ENCODE peak calls at places on chromosomes 2 and 18, in five cellular contexts. V, R, I, T and J are unnamed samples.

GRCh38 chr18:9969247-9969646 is 55.4 kb downstream of the VAPA start:
- DNase-seq in V (no peak), R (no peak), I (no peak), T (no peak), J (no peak)

GRCh38 chr2:204012081-204012653 is 75.6 kb downstream of the ICOS start:
- DNase-seq in V (peak), R (peak), I (no peak), T (no peak), J (no peak)

GRCh38 chr2:158392683-158393082 is 63.9 kb downstream of the CCDC148 start:
- DNase-seq in V (no peak), R (no peak), I (no peak), T (no peak), J (no peak)

GRCh38 chr2:142946941-142947340 is 69.5 kb downstream of the KYNU start:
- DNase-seq in V (peak), R (no peak), I (no peak), T (no peak), J (no peak)

GRCh38 chr2:169476459-169476858 is 2.8 kb upstream of the BBS5 start:
- DNase-seq in V (peak), R (no peak), I (no peak), T (no peak), J (no peak)

GRCh38 chr2:129863350-129863749 is 116.1 kb upstream of the RAB6C start:
- DNase-seq in V (no peak), R (no peak), I (no peak), T (no peak), J (no peak)

GRCh38 chr2:241802421-241802749 is 6.6 kb upstream of the NEU4 start:
- DNase-seq in V (no peak), R (peak), I (no peak), T (no peak), J (no peak)

GRCh38 chr2:86253424-86253823 is 54.2 kb downstream of the MRPL35 start:
- DNase-seq in V (no peak), R (no peak), I (no peak), T (no peak), J (no peak)

GRCh38 chr2:109407401-109408335 is 206.1 kb downstream of the SEPTIN10 start:
- DNase-seq in V (peak), R (no peak), I (no peak), T (no peak), J (no peak)

GRCh38 chr2:25073914-25074313 is 32.0 kb downstream of the EFR3B start:
- DNase-seq in V (no peak), R (no peak), I (no peak), T (no peak), J (no peak)

GRCh38 chr2:150204449-150204848 is 283.0 kb downstream of the RND3 start:
- DNase-seq in V (peak), R (no peak), I (no peak), T (peak), J (peak)

GRCh38 chr2:26922638-26923466 is 47.6 kb upstream of the MAPRE3 start:
- DNase-seq in V (peak), R (peak), I (peak), T (peak), J (no peak)

GRCh38 chr2:85266424-85267041 is 61.3 kb downstream of the TGOLN2 start:
- DNase-seq in V (peak), R (peak), I (peak), T (peak), J (no peak)

GRCh38 chr2:19711470-19712372 is 190.1 kb downstream of the TTC32 start:
- DNase-seq in V (peak), R (peak), I (no peak), T (peak), J (peak)

GRCh38 chr2:191432121-191432520 is 186.9 kb downstream of the MYO1B start:
- DNase-seq in V (no peak), R (no peak), I (no peak), T (no peak), J (no peak)

GRCh38 chr18:48923746-48924580 is 26.8 kb downstream of the SMAD7 start:
- DNase-seq in V (peak), R (no peak), I (no peak), T (peak), J (no peak)

GRCh38 chr2:25400576-25401241 is 59.0 kb upstream of the DNMT3A start:
- DNase-seq in V (peak), R (no peak), I (no peak), T (no peak), J (no peak)

GRCh38 chr2:20291106-20291564 is 59.5 kb downstream of the PUM2 start:
- DNase-seq in V (peak), R (peak), I (peak), T (peak), J (peak)

GRCh38 chr2:117853873-117854272 is 39.4 kb downstream of the DDX18 start:
- DNase-seq in V (no peak), R (no peak), I (no peak), T (no peak), J (no peak)

GRCh38 chr2:205880048-205880447 is 197.7 kb downstream of the NRP2 start:
- DNase-seq in V (no peak), R (no peak), I (no peak), T (no peak), J (no peak)

GRCh38 chr2:15909736-15910135 is 30.6 kb upstream of the MYCN start:
- DNase-seq in V (no peak), R (no peak), I (no peak), T (no peak), J (no peak)

GRCh38 chr18:80232710-80233109 is 14.6 kb downstream of the PARD6G start:
- DNase-seq in V (no peak), R (no peak), I (no peak), T (no peak), J (no peak)

GRCh38 chr18:500230-500555 is 308 bp downstream of the COLEC12 start:
- DNase-seq in V (peak), R (no peak), I (no peak), T (no peak), J (no peak)

GRCh38 chr18:58135806-58136331 is 91.8 kb downstream of the NEDD4L start:
- DNase-seq in V (peak), R (peak), I (peak), T (peak), J (no peak)

GRCh38 chr2:30385327-30385726 is 61.7 kb upstream of the LCLAT1 start:
- DNase-seq in V (peak), R (no peak), I (peak), T (peak), J (no peak)

GRCh38 chr2:203808041-203808750 is 59.4 kb upstream of the CTLA4 start:
- DNase-seq in V (peak), R (no peak), I (no peak), T (peak), J (peak)

GRCh38 chr2:72028996-72029395 is 118.7 kb downstream of the CYP26B1 start:
- DNase-seq in V (no peak), R (no peak), I (peak), T (no peak), J (no peak)

GRCh38 chr18:79275992-79276391 is 119.7 kb upstream of the NFATC1 start:
- DNase-seq in V (peak), R (no peak), I (no peak), T (peak), J (no peak)

GRCh38 chr2:137168564-137168963 is 403.2 kb downstream of the THSD7B start:
- DNase-seq in V (peak), R (no peak), I (no peak), T (peak), J (no peak)

GRCh38 chr2:223228871-223229270 is 176.9 kb downstream of the KCNE4 start:
- DNase-seq in V (no peak), R (no peak), I (no peak), T (no peak), J (no peak)

GRCh38 chr2:234425923-234426603 is 70.8 kb downstream of the ARL4C start:
- DNase-seq in V (peak), R (peak), I (no peak), T (no peak), J (no peak)

GRCh38 chr2:202215179-202215578 is 23.2 kb downstream of the SUMO1 start:
- DNase-seq in V (no peak), R (no peak), I (no peak), T (peak), J (no peak)

GRCh38 chr18:35999925-36000324 is 27.4 kb downstream of the RMP24 start:
- DNase-seq in V (no peak), R (no peak), I (no peak), T (no peak), J (no peak)

GRCh38 chr18:35993013-35993412 is 20.5 kb downstream of the RMP24 start:
- DNase-seq in V (no peak), R (no peak), I (no peak), T (no peak), J (no peak)

GRCh38 chr18:35998967-35999366 is 26.5 kb downstream of the RMP24 start:
- DNase-seq in V (no peak), R (no peak), I (no peak), T (peak), J (no peak)
- TF ChIP-seq CTCF in V (peak), R (no peak), I (peak), T (peak), J (no peak)

DNA sequence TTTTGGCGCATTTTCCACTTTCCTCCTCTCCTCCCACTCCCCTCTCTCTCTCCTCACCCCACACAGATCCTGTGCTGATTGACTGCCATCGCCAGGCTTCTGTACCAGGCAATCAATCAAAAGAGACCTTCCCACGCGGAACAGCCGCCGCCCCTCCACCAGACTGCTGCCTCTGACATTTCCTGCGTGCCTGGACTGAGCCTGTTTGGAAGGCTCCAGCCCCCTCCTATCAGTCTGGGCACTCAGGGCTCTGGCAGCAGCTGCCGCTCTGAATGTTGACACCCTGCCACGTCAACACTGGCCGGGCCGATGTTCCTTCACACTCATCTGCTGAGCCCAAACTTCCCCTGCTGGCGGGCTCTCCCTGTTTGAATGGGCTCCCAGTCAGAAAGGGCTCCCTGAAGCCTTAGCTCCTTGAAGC is 467.7 kb downstream of the EPHA4 start:
- DNase-seq in V (peak), R (no peak), I (no peak), T (no peak), J (no peak)
- TF ChIP-seq CTCF in V (no peak), R (no peak), I (no peak), T (no peak), J (no peak)

DNA sequence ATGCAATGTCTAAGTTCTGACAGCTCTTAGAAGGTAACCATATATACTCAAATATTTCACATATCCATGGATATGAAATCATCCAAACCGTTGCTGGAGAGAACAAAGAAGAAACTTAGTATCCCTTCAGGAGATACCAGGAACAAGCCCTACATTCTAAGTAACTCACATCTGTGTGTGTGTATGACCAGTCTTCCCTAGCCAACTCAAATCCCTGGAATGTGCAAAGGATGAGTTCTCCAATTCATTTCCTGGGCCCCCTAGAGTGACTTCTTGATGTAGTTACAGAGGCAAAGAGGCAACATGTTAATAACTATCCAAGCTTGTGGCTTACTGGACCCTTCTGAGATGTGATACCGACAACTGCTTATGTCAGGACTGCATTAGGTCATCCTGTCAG is 20.1 kb downstream of the TPGS2 start:
- DNase-seq in V (peak), R (no peak), I (no peak), T (no peak), J (peak)
- TF ChIP-seq CTCF in V (no peak), R (no peak), I (no peak), T (no peak), J (no peak)

GRCh38 chr2:2183717-2184116 is 147.4 kb downstream of the MYT1L start:
- DNase-seq in V (no peak), R (no peak), I (no peak), T (no peak), J (no peak)

GRCh38 chr2:2183135-2183534 is 147.9 kb downstream of the MYT1L start:
- DNase-seq in V (no peak), R (no peak), I (no peak), T (no peak), J (no peak)

GRCh38 chr2:2182688-2183087 is 148.4 kb downstream of the MYT1L start:
- DNase-seq in V (no peak), R (no peak), I (no peak), T (no peak), J (no peak)

GRCh38 chr2:2180446-2180845 is 150.6 kb downstream of the MYT1L start:
- DNase-seq in V (no peak), R (no peak), I (no peak), T (no peak), J (no peak)

DNA sequence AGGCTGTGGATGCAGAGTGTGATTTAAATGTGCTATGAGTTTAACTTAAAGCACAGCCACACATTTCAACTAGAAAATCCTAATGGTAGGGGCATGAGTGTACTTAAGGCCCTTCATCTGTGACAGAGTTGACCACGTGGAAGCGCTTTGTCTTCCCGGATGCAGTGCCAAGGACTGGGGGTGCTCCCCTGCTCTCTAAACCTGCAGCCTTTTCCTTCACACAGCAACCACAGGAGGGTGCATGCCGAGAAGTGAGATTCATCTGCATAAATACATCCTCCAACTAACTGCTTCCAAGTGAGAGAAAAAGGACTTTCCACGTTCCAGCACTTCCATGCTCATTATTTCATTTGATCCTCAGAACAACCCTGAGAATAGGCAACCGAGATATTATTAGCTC is 149.6 kb downstream of the MYT1L start:
- DNase-seq in V (no peak), R (no peak), I (no peak), T (no peak), J (no peak)
- TF ChIP-seq CTCF in V (no peak), R (no peak), I (no peak), T (no peak), J (no peak)

DNA sequence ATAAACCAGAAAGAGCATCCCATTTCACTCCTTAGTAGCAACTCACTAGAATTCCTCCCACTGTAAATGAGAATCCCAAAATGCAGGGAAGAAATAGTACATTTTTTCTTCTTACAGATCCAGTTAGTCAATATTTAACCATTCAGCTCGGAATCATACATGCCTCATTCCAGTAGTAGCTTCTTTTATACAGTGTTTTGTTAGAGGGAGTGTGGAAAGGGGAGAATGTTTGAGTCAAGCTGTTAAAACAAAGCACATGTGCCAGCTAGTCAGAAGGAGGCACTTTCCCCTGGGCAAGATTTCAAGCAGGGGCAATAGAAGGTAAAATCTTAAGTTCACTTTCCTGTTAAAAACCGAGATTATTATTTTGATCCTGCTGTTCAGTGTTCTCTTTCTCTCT is 147.3 kb upstream of the FAM98A start:
- DNase-seq in V (no peak), R (no peak), I (no peak), T (no peak), J (no peak)
- TF ChIP-seq CTCF in V (no peak), R (no peak), I (no peak), T (no peak), J (no peak)